ENCODE peak calls at places on chromosomes 7 and 10, in nine cellular contexts. B, W, M, X, R, D, P, O and Q are unnamed samples.
A peak's percentile ranks its signal among the peaks of the same experiment; 100 is the strongest.

GRCh38 chr10:64148597-64148996 is 627.4 kb downstream of the REEP3 start:
- DNase-seq in R (no peak), X (no peak), B (no peak), P (no peak), D (no peak), M (no peak), O (no peak), W (no peak), Q (no peak)

GRCh38 chr10:24528960-24529359 is 194.7 kb downstream of the ARHGAP21 start:
- DNase-seq in X (no peak), R (no peak), D (no peak), O (no peak), W (no peak), P (no peak), B (no peak), M (no peak), Q (no peak)

GRCh38 chr7:55467047-55467593 is 102.0 kb downstream of the LANCL2 start:
- DNase-seq in X (no peak), W (no peak), B (no peak), D (no peak), M (no peak), R (no peak), O (no peak), P (no peak), Q (no peak)

GRCh38 chr10:74021248-74022055 is 23.5 kb downstream of the VCL start:
- DNase-seq in O (no peak), X (no peak), P (no peak), R (peak; percentile 63), B (no peak), D (no peak), W (no peak), M (no peak), Q (no peak)

GRCh38 chr10:102804382-102804781 is 32.8 kb downstream of the CYP17A1 start:
- DNase-seq in X (no peak), O (no peak), W (no peak), M (no peak), B (no peak), D (no peak), P (no peak), R (no peak), Q (no peak)

GRCh38 chr7:101549734-101550133 is 79.4 kb downstream of the MYL10 start:
- DNase-seq in B (no peak), P (peak; percentile 3), O (no peak), W (no peak), M (no peak), D (peak; percentile 14), X (no peak), R (no peak), Q (peak; percentile 22)

GRCh38 chr10:48658243-48658888 is 26.3 kb upstream of the WDFY4 start:
- DNase-seq in P (peak; percentile 89), O (peak; percentile 48), B (no peak), X (no peak), W (peak; percentile 26), M (peak; percentile 17), D (peak; percentile 84), R (peak; percentile 39), Q (peak; percentile 96)

GRCh38 chr7:24920702-24921679 is 59.0 kb downstream of the OSBPL3 start:
- DNase-seq in M (no peak), W (no peak), P (no peak), R (no peak), O (no peak), D (no peak), B (no peak), X (no peak), Q (no peak)